ENCODE peak calls at places on chromosomes 6 and 20, in four cellular contexts. K, S, U and G are unnamed samples.

GRCh38 chr6:21753571-21754108 is 160.1 kb downstream of the SOX4 start:
- DNase-seq in S (no peak), U (no peak), K (no peak), G (no peak)

GRCh38 chr6:20564269-20564668 is 30.0 kb downstream of the CDKAL1 start:
- DNase-seq in S (no peak), U (no peak), K (peak; percentile 19), G (no peak)

GRCh38 chr6:90302320-90302719 is 5.7 kb upstream of the BACH2 start:
- DNase-seq in U (no peak), S (no peak), K (no peak), G (no peak)

GRCh38 chr6:41884957-41885356 is 10.2 kb downstream of the USP49 start:
- DNase-seq in U (no peak), S (no peak), K (no peak), G (no peak)

GRCh38 chr20:58839474-58839874 is 11.2 kb downstream of the GNAS-AS1 start:
- DNase-seq in U (no peak), S (no peak), K (no peak), G (no peak)

GRCh38 chr20:37315293-37316110 is 26.0 kb downstream of the MANBAL start:
- DNase-seq in S (no peak), K (peak; percentile 17), U (peak; percentile 59), G (no peak)

GRCh38 chr6:125481056-125481455 is 179.3 kb upstream of the HDDC2 start:
- DNase-seq in S (no peak), K (no peak), U (no peak), G (no peak)

GRCh38 chr20:36573798-36574277 is 441 bp downstream of the TGIF2 start:
- DNase-seq in U (peak; percentile 29), K (peak; percentile 31), S (peak; percentile 36), G (peak; percentile 56)

GRCh38 chr20:6994452-6994851 is 227.0 kb downstream of the BMP2 start:
- DNase-seq in U (no peak), K (no peak), S (no peak), G (no peak)

GRCh38 chr6:127832381-127832780 is 68.5 kb downstream of the THEMIS start:
- DNase-seq in S (no peak), K (no peak), U (no peak), G (no peak)

GRCh38 chr6:41638002-41638800 is at the start of gene MDFI:
- DNase-seq in K (no peak), S (no peak), U (no peak), G (no peak)

GRCh38 chr20:63521602-63522001 is 1.0 kb downstream of the PPDPF start:
- DNase-seq in S (no peak), K (no peak), U (no peak), G (no peak)

GRCh38 chr20:45798935-45799642 is 7.3 kb downstream of the DNTTIP1 start:
- DNase-seq in K (peak; percentile 65), U (peak; percentile 67), S (peak; percentile 82), G (no peak)

GRCh38 chr6:56483929-56484328 is 158.8 kb downstream of the DST start:
- DNase-seq in U (no peak), K (no peak), S (no peak), G (no peak)

GRCh38 chr20:59942245-59942644 is 2.1 kb downstream of the FAM217B start:
- DNase-seq in K (no peak), S (no peak), U (no peak), G (no peak)

GRCh38 chr6:170344631-170345576 is 38.3 kb downstream of the FAM120B start:
- DNase-seq in K (no peak), S (no peak), U (no peak), G (no peak)

GRCh38 chr20:11766961-11767360 is 150.7 kb upstream of the BTBD3 start:
- DNase-seq in U (no peak), K (no peak), S (no peak), G (no peak)